ENCODE peak calls at places on chromosome 3, in five cellular contexts. Q is SK-N-SH, J is A549, E is GM12878, V is K562. X is an unnamed sample.

GRCh38 chr3:9793161-9793781 is 389 bp downstream of the ARPC4 start:
- DNase-seq in Q (peak), J (no peak), E (no peak), V (peak), X (peak)

GRCh38 chr3:126475411-126476114 is at the start of gene ZXDC:
- DNase-seq in Q (peak), J (peak), E (peak), V (peak), X (peak)

GRCh38 chr3:155714295-155714718 is 30.6 kb downstream of the PLCH1 start:
- DNase-seq in Q (peak), J (no peak), E (no peak), V (peak), X (no peak)

GRCh38 chr3:31559872-31560534 is 27.3 kb downstream of the STT3B start:
- DNase-seq in Q (no peak), J (no peak), E (no peak), V (no peak), X (no peak)

GRCh38 chr3:178602864-178603263 is 66.6 kb downstream of the KCNMB2 start:
- DNase-seq in Q (no peak), J (no peak), E (no peak), V (no peak), X (no peak)

GRCh38 chr3:58356054-58356453 is 23.4 kb downstream of the PXK start:
- DNase-seq in Q (peak), J (no peak), E (no peak), V (no peak), X (no peak)

GRCh38 chr3:39519554-39519953 is 52.1 kb downstream of the MOBP start:
- DNase-seq in Q (no peak), J (no peak), E (no peak), V (no peak), X (no peak)

GRCh38 chr3:13607821-13608620 is 59.1 kb downstream of the FBLN2 start:
- DNase-seq in Q (no peak), J (no peak), E (no peak), V (no peak), X (no peak)

GRCh38 chr3:43161684-43162512 is 56.0 kb upstream of the POMGNT2 start:
- DNase-seq in Q (peak), J (no peak), E (no peak), V (no peak), X (peak)

GRCh38 chr3:23112491-23112890 is 90.6 kb upstream of the UBE2E2 start:
- DNase-seq in Q (no peak), J (no peak), E (no peak), V (no peak), X (no peak)

GRCh38 chr3:190279690-190280089 is 42.6 kb downstream of the CLDN1 start:
- DNase-seq in Q (no peak), J (no peak), E (no peak), V (no peak), X (no peak)

GRCh38 chr3:33791477-33792166 is 6.8 kb upstream of the PDCD6IP start:
- DNase-seq in Q (no peak), J (peak), E (no peak), V (peak), X (peak)

GRCh38 chr3:196431193-196432136 is 762 bp downstream of the UBXN7 start:
- DNase-seq in Q (peak), J (peak), E (no peak), V (peak), X (peak)

GRCh38 chr3:165404357-165405042 is 208.3 kb upstream of the SLITRK3 start:
- DNase-seq in Q (no peak), J (no peak), E (no peak), V (no peak), X (no peak)

GRCh38 chr3:72127213-72127612 is 342.3 kb upstream of the PROK2 start:
- DNase-seq in Q (no peak), J (no peak), E (no peak), V (no peak), X (no peak)

GRCh38 chr3:177800565-177800964 is 603.3 kb upstream of the TBL1XR1 start:
- DNase-seq in Q (no peak), J (no peak), E (no peak), V (no peak), X (peak)

GRCh38 chr3:120596853-120597223 is 702 bp downstream of the NDUFB4 start:
- DNase-seq in Q (no peak), J (no peak), E (no peak), V (no peak), X (no peak)

GRCh38 chr3:120595788-120596115 is 384 bp upstream of the NDUFB4 start:
- DNase-seq in Q (no peak), J (no peak), E (no peak), V (no peak), X (no peak)

GRCh38 chr3:120596116-120596852 is at the start of gene NDUFB4:
- DNase-seq in Q (peak), J (peak), E (peak), V (peak), X (peak)

GRCh38 chr3:120599211-120599610 is 3.1 kb downstream of the NDUFB4 start:
- DNase-seq in Q (no peak), J (no peak), E (no peak), V (no peak), X (no peak)

DNA sequence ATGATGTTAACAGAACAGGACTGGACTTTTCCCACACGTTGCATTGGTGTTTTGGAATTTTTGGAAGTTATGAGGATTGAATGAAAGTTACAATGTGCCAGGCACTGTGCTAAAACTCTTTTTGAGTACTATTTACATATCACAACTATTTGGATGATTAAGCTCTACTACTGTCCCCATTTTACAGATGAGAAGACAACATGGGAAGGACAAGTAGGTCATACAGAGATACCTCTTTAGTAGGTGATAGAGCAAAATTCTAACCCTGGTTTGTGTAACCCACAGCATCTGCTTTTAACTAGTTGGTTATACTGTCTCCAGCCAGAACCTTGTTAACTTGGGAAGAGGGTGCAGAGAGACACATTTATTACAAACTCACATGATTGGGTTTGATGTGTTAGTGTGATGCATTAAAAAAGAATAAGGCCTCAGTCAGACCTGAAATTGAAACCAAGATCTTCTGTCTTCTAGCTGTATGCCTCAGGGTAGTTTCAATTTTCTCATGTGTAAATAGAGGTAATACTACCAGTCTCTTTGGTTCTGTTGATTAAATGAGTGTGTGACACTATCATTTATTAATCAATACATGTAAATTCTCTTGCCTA is 1.4 kb downstream of the NDUFB4 start:
- DNase-seq in Q (no peak), J (no peak), E (peak), V (no peak), X (no peak)
- TF ChIP-seq RCOR1 in Q (no peak), J (no peak), E (no peak), V (no peak), X (no peak)

GRCh38 chr3:4425707-4426106 is 41.4 kb downstream of the SUMF1 start:
- DNase-seq in Q (no peak), J (no peak), E (no peak), V (no peak), X (peak)
- TF ChIP-seq RCOR1 in Q (no peak), J (no peak), E (no peak), V (no peak), X (no peak)

GRCh38 chr3:194031867-194032635 is 103.9 kb upstream of the HES1 start:
- DNase-seq in Q (no peak), J (no peak), E (no peak), V (no peak), X (no peak)
- TF ChIP-seq RCOR1 in Q (no peak), J (no peak), E (no peak), V (no peak), X (no peak)

DNA sequence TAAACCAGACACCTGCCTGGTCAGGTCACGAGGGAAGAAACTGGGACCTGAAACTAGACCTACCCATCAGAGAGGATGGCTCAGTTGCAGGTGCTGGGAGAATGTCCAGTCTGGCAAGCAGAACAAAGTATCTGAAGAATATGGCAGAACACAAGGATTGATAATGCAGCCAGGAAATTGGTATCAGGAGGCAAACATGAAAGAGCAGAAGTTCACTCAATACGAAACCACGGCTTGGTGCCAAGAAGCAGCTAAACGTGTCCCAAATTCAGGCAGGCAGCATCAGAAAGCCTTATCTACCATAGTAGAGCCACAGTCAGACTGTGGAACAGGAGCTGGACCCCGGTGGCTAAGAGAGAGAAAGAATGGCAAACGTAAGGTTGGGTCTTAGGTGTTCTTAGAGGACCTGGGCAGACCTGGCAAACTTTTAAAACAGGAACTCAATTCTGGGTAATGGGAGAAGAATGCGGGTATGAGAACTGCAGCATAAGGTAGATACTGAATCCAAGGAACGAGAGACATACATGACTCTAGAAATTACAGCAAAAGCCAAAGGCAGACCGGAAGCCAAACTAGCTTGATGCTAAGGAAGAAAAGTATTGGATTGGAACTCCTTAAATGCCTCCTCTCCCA is 169.0 kb upstream of the NECTIN3 start:
- DNase-seq in Q (no peak), J (no peak), E (no peak), V (no peak), X (no peak)
- TF ChIP-seq RCOR1 in Q (no peak), J (no peak), E (no peak), V (no peak), X (no peak)

GRCh38 chr3:132568427-132568826 is 28.6 kb upstream of the ACKR4 start:
- DNase-seq in Q (no peak), J (no peak), E (no peak), V (no peak), X (no peak)

GRCh38 chr3:132573657-132574260 is 23.3 kb upstream of the ACKR4 start:
- DNase-seq in Q (no peak), J (no peak), E (no peak), V (no peak), X (no peak)

GRCh38 chr3:132570011-132570410 is 27.1 kb upstream of the ACKR4 start:
- DNase-seq in Q (no peak), J (no peak), E (no peak), V (no peak), X (no peak)

GRCh38 chr3:132569153-132569552 is 27.9 kb upstream of the ACKR4 start:
- DNase-seq in Q (no peak), J (no peak), E (no peak), V (no peak), X (no peak)

DNA sequence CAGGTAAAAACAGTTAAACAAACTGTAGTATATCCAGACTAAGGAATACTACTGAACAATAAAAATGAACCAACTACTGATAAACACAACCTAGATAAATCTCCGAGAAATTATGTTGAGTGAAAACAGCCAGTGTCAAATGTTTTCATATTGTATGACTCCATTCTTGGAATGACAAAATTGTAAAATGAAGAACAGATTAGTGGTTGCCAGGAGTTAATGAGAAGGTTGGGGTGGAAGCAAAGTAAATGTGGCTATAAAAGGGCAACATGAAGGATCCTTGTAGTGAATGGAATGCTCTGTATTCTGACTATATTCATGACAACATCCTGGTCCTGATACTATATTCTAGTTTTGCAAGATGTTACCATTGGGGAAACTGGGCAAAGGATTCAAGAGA is 27.5 kb upstream of the ACKR4 start:
- DNase-seq in Q (no peak), J (no peak), E (no peak), V (no peak), X (no peak)
- TF ChIP-seq RCOR1 in Q (no peak), J (no peak), E (no peak), V (no peak), X (no peak)

DNA sequence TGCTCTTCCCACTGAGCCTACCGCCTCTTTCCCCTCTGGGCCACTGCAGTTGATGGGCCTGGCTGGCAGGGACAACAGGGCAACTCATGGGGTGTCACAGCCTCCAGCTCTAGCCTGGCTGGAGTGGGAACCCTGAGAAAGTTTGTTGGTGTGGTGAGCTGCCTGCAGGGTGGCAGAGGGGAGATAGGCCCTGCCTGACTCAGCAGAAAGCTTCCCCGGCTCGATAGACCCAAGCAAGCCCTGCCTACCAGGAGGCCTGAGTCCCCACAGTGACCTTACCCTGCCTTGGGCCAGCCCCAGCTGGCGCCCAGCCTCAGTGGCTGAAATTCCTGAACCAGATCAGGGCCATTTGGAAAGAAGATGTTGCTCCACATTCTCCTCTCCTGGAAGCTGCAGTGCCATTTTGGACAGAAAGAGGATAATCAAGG is 29.4 kb downstream of the ABTB1 start:
- DNase-seq in Q (no peak), J (no peak), E (no peak), V (peak), X (no peak)
- TF ChIP-seq RCOR1 in Q (no peak), J (no peak), E (no peak), V (no peak), X (no peak)

GRCh38 chr3:30502051-30502741 is 104.2 kb upstream of the TGFBR2 start:
- DNase-seq in Q (no peak), J (no peak), E (no peak), V (no peak), X (no peak)
- TF ChIP-seq RCOR1 in Q (no peak), J (no peak), E (no peak), V (no peak), X (no peak)